ENCODE peak calls at places on chromosomes 12 and 14, in ten cellular contexts. D is PC-9, Z is colonic mucosa, N is A549, S is left ventricle myocardium inferior, M is aorta, B is OCI-LY7, Q is astrocyte, C is GM12878, P is cardiac muscle cell. X is an unnamed sample.

GRCh38 chr14:21233457-21234076 is 35.7 kb downstream of the HNRNPC start:
- DNase-seq in C (no peak), Z (no peak), B (peak; percentile 16), Q (no peak), P (peak; percentile 36), S (no peak), D (no peak), M (no peak), N (peak; percentile 48), X (no peak)

GRCh38 chr14:101711041-101711861 is 50.3 kb upstream of the PPP2R5C start:
- DNase-seq in Q (no peak), S (no peak), D (no peak), B (no peak), C (no peak), M (peak; percentile 33), Z (peak; percentile 14), P (no peak), N (no peak), X (no peak)

GRCh38 chr14:34781242-34781641 is 66.8 kb upstream of the CFL2 start:
- DNase-seq in S (no peak), Z (no peak), C (peak; percentile 4), Q (peak; percentile 77), N (no peak), M (peak; percentile 50), D (no peak), P (peak; percentile 78), B (no peak), X (no peak)

GRCh38 chr12:112913038-112913688 is 6.4 kb downstream of the OAS1 start:
- DNase-seq in P (no peak), C (no peak), M (no peak), Q (no peak), S (no peak), N (no peak), B (no peak), D (no peak), Z (no peak), X (no peak)

GRCh38 chr14:70595443-70596185 is 4.8 kb downstream of the MED6 start:
- DNase-seq in D (no peak), M (no peak), Z (no peak), B (no peak), Q (no peak), S (no peak), N (peak; percentile 8), C (no peak), P (no peak), X (no peak)

GRCh38 chr12:41507286-41507685 is 319.2 kb downstream of the PDZRN4 start:
- DNase-seq in D (no peak), Z (no peak), C (no peak), P (no peak), B (no peak), M (no peak), S (no peak), Q (no peak), N (no peak), X (no peak)

GRCh38 chr12:9198012-9198411 is 10.2 kb downstream of the PZP start:
- DNase-seq in Z (no peak), D (no peak), M (no peak), B (no peak), P (no peak), Q (no peak), N (no peak), S (no peak), C (no peak), X (no peak)

GRCh38 chr12:54925319-54925718 is 59.2 kb downstream of the TESPA1 start:
- DNase-seq in C (no peak), P (no peak), B (no peak), M (no peak), Z (no peak), Q (no peak), D (no peak), N (no peak), S (no peak), X (no peak)

GRCh38 chr14:101518611-101519048 is 42.7 kb upstream of the DIO3 start:
- DNase-seq in P (no peak), D (peak; percentile 22), Z (peak; percentile 28), C (no peak), S (no peak), Q (no peak), M (no peak), B (no peak), N (no peak), X (no peak)

GRCh38 chr12:132337557-132337956 is 8.2 kb upstream of the GALNT9 start:
- DNase-seq in P (no peak), Q (no peak), B (no peak), D (no peak), N (no peak), M (no peak), S (no peak), C (no peak), Z (no peak), X (no peak)

GRCh38 chr14:90576581-90576980 is 179.8 kb downstream of the CALM1 start:
- DNase-seq in C (no peak), B (no peak), Q (peak; percentile 27), S (no peak), P (peak; percentile 81), N (no peak), Z (no peak), D (no peak), M (no peak), X (no peak)

GRCh38 chr12:22172501-22172900 is 126.5 kb downstream of the CMAS start:
- DNase-seq in D (no peak), M (no peak), N (no peak), B (no peak), Q (no peak), Z (no peak), P (no peak), S (no peak), C (no peak), X (no peak)

GRCh38 chr12:26034371-26035142 is 76.1 kb downstream of the RASSF8 start:
- DNase-seq in Q (peak; percentile 93), S (no peak), D (no peak), N (no peak), C (no peak), M (no peak), P (peak; percentile 67), B (no peak), Z (no peak), X (no peak)

GRCh38 chr12:4379410-4379809 is at the start of gene FGF23:
- DNase-seq in N (no peak), M (no peak), Z (no peak), D (peak; percentile 19), P (peak; percentile 43), Q (peak; percentile 8), B (no peak), S (no peak), C (no peak), X (no peak)

GRCh38 chr12:58907326-58907855 is 12.9 kb downstream of the LRIG3 start:
- DNase-seq in D (no peak), N (no peak), S (no peak), P (peak; percentile 66), Z (no peak), B (no peak), Q (peak; percentile 85), M (no peak), C (no peak), X (peak; percentile 56)

GRCh38 chr14:72480465-72481243 is 413.2 kb downstream of the DPF3 start:
- DNase-seq in M (no peak), S (no peak), B (peak; percentile 4), D (no peak), C (peak; percentile 40), P (peak; percentile 5), Q (no peak), N (no peak), Z (no peak), X (no peak)

GRCh38 chr12:1917172-1918070 is 1.0 kb downstream of the CACNA2D4 start:
- DNase-seq in S (no peak), P (no peak), D (no peak), Z (peak; percentile 20), M (peak; percentile 62), Q (no peak), C (no peak), B (no peak), N (no peak), X (no peak)

GRCh38 chr14:93785423-93785822 is 2.9 kb downstream of the PRIMA1 start:
- DNase-seq in M (no peak), N (no peak), P (no peak), C (no peak), S (no peak), D (no peak), Q (no peak), Z (no peak), B (no peak), X (no peak)
- H3K27ac ChIP-seq in M (no peak overlapping the region), N (no peak overlapping the region), P (no peak overlapping the region), C (no peak overlapping the region), S (no peak overlapping the region), D (no peak overlapping the region), Q (no peak overlapping the region), Z (no peak overlapping the region), B (no peak overlapping the region), X (no peak overlapping the region)

GRCh38 chr12:81417056-81417455 is 339.2 kb downstream of the ACSS3 start:
- DNase-seq in C (no peak), B (no peak), S (no peak), D (no peak), M (no peak), Z (no peak), P (no peak), N (no peak), Q (no peak), X (no peak)
- H3K4me3 ChIP-seq in C (no peak overlapping the region), B (no peak overlapping the region), S (no peak overlapping the region), D (no peak overlapping the region), M (no peak overlapping the region), Z (no peak overlapping the region), P (no peak overlapping the region), N (no peak overlapping the region), Q (no peak overlapping the region), X (no peak overlapping the region)

GRCh38 chr14:105061428-105062047 is 3.7 kb downstream of the GPR132 start:
- DNase-seq in C (no peak), Z (peak; percentile 40), P (no peak), M (peak; percentile 61), S (peak; percentile 70), D (no peak), Q (no peak), B (no peak), N (no peak), X (no peak)
- H3K27ac ChIP-seq in C (peak overlapping the region; percentile 93), Z (peak overlapping the region; percentile 43), P (no peak overlapping the region), M (no peak overlapping the region), S (peak overlapping the region; percentile 92), D (no peak overlapping the region), Q (no peak overlapping the region), B (no peak overlapping the region), N (no peak overlapping the region), X (no peak overlapping the region)

DNA sequence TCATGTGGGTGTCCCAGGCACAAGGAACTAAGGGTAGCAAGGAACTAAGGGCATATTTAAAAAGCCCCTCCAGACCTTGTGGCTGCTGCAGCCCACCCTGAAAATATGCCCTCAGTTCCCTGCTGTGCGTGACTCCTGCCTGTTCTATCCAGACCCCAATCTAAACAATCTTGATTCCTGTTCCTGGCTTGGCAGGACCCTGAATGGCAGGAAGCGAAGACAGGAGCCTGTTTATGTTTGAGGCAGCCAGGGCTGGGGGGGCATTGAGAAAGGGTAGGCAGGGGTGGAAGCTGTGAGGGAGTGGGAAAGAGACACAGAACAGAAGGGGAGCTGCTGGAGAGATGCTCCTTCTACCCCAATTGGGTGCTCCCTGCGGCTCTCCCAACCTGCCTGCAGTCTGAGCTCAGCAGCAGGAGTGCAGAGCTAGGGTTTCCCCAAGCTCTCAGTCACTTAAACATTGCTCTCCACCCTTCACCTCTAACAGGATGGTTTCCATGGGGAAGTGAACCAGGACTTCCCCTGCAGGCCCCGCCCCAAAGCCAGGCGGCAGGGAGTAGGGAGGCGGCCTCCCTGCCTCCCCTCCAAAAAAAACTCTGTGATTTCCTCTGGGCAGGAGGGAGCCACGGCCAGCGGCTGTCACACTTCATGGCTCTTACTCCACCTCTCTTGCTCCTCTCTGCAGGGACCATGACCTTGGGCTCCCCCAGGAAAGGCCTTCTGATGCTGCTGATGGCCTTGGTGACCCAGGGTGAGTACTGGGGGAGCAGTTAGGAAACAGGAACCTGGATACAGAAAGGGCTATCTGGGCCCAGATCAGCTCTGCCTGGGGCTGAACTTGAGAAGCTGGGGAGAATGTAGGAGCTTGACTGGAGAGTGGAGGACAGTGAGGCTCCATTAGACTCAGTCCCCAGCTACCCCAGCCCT is 4.7 kb downstream of the ACVRL1 start:
- DNase-seq in N (no peak), B (no peak), M (peak; percentile 71), D (no peak), C (no peak), Q (no peak), P (peak; percentile 34), S (no peak), Z (peak; percentile 73), X (no peak)
- H3K4me3 ChIP-seq in N (no peak overlapping the region), B (no peak overlapping the region), M (no peak overlapping the region), D (no peak overlapping the region), C (no peak overlapping the region), Q (no peak overlapping the region), P (no peak overlapping the region), S (peak overlapping the region; percentile 74), Z (peak overlapping the region; percentile 4), X (no peak overlapping the region)

X was measured in ovary.